ENCODE peak calls at places on chromosome 12, in four cellular contexts. Z is cardiac fibroblast, K is colonic mucosa, U is AG09319. T is an unnamed sample.

GRCh38 chr12:114625294-114625851 is 58.6 kb downstream of the TBX3 start:
- DNase-seq in Z (peak), K (peak), U (peak), T (no peak)

GRCh38 chr12:104677441-104678089 is 220.8 kb downstream of the CHST11 start:
- DNase-seq in Z (no peak), K (no peak), U (no peak), T (no peak)

GRCh38 chr12:54162741-54163140 is 26.0 kb downstream of the SMUG1 start:
- DNase-seq in Z (no peak), K (no peak), U (no peak), T (no peak)

GRCh38 chr12:122174155-122174845 is at the start of gene IL31:
- DNase-seq in Z (no peak), K (no peak), U (no peak), T (no peak)

GRCh38 chr12:59115526-59115925 is 195.2 kb upstream of the LRIG3 start:
- DNase-seq in Z (peak), K (no peak), U (peak), T (no peak)

GRCh38 chr12:93198086-93198485 is 179.6 kb upstream of the NUDT4 start:
- DNase-seq in Z (peak), K (no peak), U (no peak), T (no peak)

GRCh38 chr12:95633671-95634465 is 82.6 kb upstream of the USP44 start:
- DNase-seq in Z (no peak), K (peak), U (no peak), T (no peak)

GRCh38 chr12:92439397-92439779 is 263.4 kb upstream of the PLEKHG7 start:
- DNase-seq in Z (peak), K (no peak), U (peak), T (no peak)

GRCh38 chr12:53100466-53101151 is 2.7 kb upstream of the SOAT2 start:
- DNase-seq in Z (no peak), K (peak), U (no peak), T (no peak)

GRCh38 chr12:110403146-110403974 is at the start of gene ANAPC7:
- DNase-seq in Z (peak), K (peak), U (peak), T (peak)

GRCh38 chr12:88578274-88578673 is 2.0 kb downstream of the KITLG start:
- DNase-seq in Z (peak), K (no peak), U (no peak), T (no peak)

GRCh38 chr12:64006211-64006610 is 161.7 kb downstream of the SRGAP1 start:
- DNase-seq in Z (peak), K (no peak), U (no peak), T (no peak)

GRCh38 chr12:106953352-106954260 is 2.1 kb upstream of the TMEM263 start:
- DNase-seq in Z (no peak), K (no peak), U (no peak), T (no peak)

GRCh38 chr12:89469361-89469760 is 55.2 kb downstream of the GALNT4 start:
- DNase-seq in Z (peak), K (no peak), U (no peak), T (no peak)

GRCh38 chr12:52278931-52279682 is 4.7 kb downstream of the KRT86 start:
- DNase-seq in Z (peak), K (peak), U (peak), T (peak)

GRCh38 chr12:110074089-110074488 is 25.8 kb upstream of the C12orf76 start:
- DNase-seq in Z (no peak), K (no peak), U (no peak), T (no peak)

GRCh38 chr12:59980491-59980890 is 384.7 kb downstream of the SLC16A7 start:
- DNase-seq in Z (peak), K (no peak), U (no peak), T (no peak)

GRCh38 chr12:110124184-110124995 is at the start of gene IFT81:
- DNase-seq in Z (peak), K (peak), U (peak), T (peak)

GRCh38 chr12:104792570-104792969 is 165.5 kb downstream of the SLC41A2 start:
- DNase-seq in Z (peak), K (peak), U (peak), T (no peak)

GRCh38 chr12:113880993-113881392 is 85.1 kb downstream of the RBM19 start:
- DNase-seq in Z (no peak), K (no peak), U (no peak), T (no peak)

GRCh38 chr12:9908350-9908749 is 23.8 kb downstream of the CLEC2A start:
- DNase-seq in Z (no peak), K (no peak), U (no peak), T (no peak)

GRCh38 chr12:110780448-110780847 is 37.8 kb upstream of the PPP1CC start:
- DNase-seq in Z (no peak), K (no peak), U (no peak), T (no peak)

GRCh38 chr12:65517656-65518210 is 239.2 kb downstream of the MSRB3 start:
- DNase-seq in Z (no peak), K (no peak), U (no peak), T (no peak)

GRCh38 chr12:97061164-97061563 is 154.1 kb downstream of the NEDD1 start:
- DNase-seq in Z (no peak), K (no peak), U (no peak), T (no peak)

GRCh38 chr12:32870716-32871115 is 25.9 kb downstream of the PKP2 start:
- DNase-seq in Z (peak), K (no peak), U (no peak), T (no peak)

GRCh38 chr12:6215932-6216494 is 15.8 kb downstream of the CD9 start:
- DNase-seq in Z (peak), K (peak), U (peak), T (no peak)

GRCh38 chr12:75722714-75723200 is 211.3 kb upstream of the KRR1 start:
- DNase-seq in Z (peak), K (peak), U (peak), T (no peak)

GRCh38 chr12:63916561-63917476 is 72.3 kb downstream of the SRGAP1 start:
- DNase-seq in Z (peak), K (no peak), U (no peak), T (no peak)

GRCh38 chr12:55838361-55838760 is 4.4 kb downstream of the MMP19 start:
- DNase-seq in Z (no peak), K (no peak), U (no peak), T (no peak)

GRCh38 chr12:55840581-55841351 is 2.0 kb downstream of the MMP19 start:
- DNase-seq in Z (no peak), K (no peak), U (no peak), T (no peak)

GRCh38 chr12:55842681-55843429 is at the start of gene MMP19:
- DNase-seq in Z (peak), K (no peak), U (peak), T (no peak)

GRCh38 chr12:55843431-55843830 is 695 bp upstream of the MMP19 start:
- DNase-seq in Z (no peak), K (no peak), U (no peak), T (no peak)

GRCh38 chr12:55839345-55840140 is 3.2 kb downstream of the MMP19 start:
- DNase-seq in Z (no peak), K (no peak), U (no peak), T (no peak)
- TF ChIP-seq CTCF in Z (no peak), K (no peak), U (no peak), T (no peak)

GRCh38 chr12:124975276-124975675 is 13.7 kb downstream of the DHX37 start:
- DNase-seq in Z (no peak), K (no peak), U (no peak), T (no peak)

GRCh38 chr12:124980098-124980892 is 8.6 kb downstream of the DHX37 start:
- DNase-seq in Z (no peak), K (no peak), U (no peak), T (no peak)

GRCh38 chr12:124976999-124977398 is 11.9 kb downstream of the DHX37 start:
- DNase-seq in Z (no peak), K (no peak), U (no peak), T (no peak)

GRCh38 chr12:124979568-124979967 is 9.4 kb downstream of the DHX37 start:
- DNase-seq in Z (no peak), K (no peak), U (no peak), T (no peak)
- TF ChIP-seq CTCF in Z (no peak), K (no peak), U (no peak), T (no peak)

DNA sequence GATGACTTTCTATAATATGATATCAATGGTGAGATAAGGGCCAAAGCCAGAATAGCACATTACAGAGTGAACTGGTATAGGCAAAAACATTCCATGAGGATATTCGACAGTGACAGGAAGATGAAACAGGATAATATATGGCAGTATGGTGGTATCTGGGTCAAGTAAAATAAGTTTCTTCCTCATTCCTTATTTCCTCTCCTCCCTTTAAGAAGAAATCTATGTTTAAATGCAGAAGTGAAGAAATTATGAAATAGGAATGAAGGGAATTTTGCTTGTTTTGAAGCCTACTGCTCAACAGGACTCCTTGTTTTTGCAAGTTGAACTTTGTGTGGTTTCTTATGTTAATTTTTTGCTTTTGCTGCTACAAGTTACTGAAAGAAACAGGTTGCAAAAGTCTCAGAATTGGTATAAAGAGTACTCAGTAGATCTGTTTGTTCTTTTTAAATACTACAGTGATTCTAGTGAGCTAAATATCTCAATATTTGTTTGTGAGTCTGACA is 7.0 kb downstream of the ACSS3 start:
- DNase-seq in Z (no peak), K (no peak), U (no peak), T (no peak)
- TF ChIP-seq CTCF in Z (no peak), K (no peak), U (no peak), T (no peak)

DNA sequence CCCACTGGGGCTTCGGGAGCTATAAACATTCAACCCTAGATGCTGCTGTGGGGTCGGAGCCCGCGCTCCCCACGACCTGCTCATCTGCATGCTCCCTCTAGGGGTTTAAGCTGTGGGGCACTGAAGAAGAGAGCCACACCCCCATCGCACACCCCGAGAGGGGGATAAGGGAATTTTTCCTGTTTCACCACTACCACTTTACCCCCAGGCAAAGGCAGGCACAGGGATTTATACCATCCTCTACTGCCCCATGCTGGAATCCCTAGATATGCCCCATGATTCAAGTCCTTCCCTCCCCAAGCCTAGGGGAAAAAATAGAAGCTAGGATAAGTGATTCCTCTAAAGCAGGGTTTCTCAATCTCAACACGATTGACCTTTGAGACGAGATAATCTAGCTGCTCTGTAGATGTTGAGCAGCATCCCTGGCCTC is 59.9 kb upstream of the CCDC60 start:
- DNase-seq in Z (no peak), K (no peak), U (no peak), T (no peak)
- TF ChIP-seq CTCF in Z (no peak), K (no peak), U (no peak), T (no peak)

GRCh38 chr12:78651755-78652154 is 212.8 kb upstream of the SYT1 start:
- DNase-seq in Z (no peak), K (no peak), U (no peak), T (no peak)
- TF ChIP-seq CTCF in Z (no peak), K (no peak), U (no peak), T (no peak)